ENCODE peak calls at places on chromosomes 6 and 20, in eight cellular contexts. One of them, this sample, is unnamed.
A peak's percentile ranks its signal among the peaks of the same experiment; 100 is the strongest.

GRCh38 chr6:20838113-20838512 is 303.9 kb downstream of the CDKAL1 start:
- DNase-seq in right lobe of liver: no peak
- DNase-seq in sigmoid colon: no peak
- DNase-seq in stomach: no peak
- DNase-seq in A549: no peak
- DNase-seq in adrenal gland: no peak
- DNase-seq in heart left ventricle: no peak
- DNase-seq in ovary: no peak
- DNase-seq in this sample: no peak

GRCh38 chr20:34389206-34389953 is 26.3 kb downstream of the ITCH start:
- DNase-seq in right lobe of liver: no peak
- DNase-seq in sigmoid colon: no peak
- DNase-seq in stomach: no peak
- DNase-seq in A549: no peak
- DNase-seq in adrenal gland: no peak
- DNase-seq in heart left ventricle: no peak
- DNase-seq in ovary: no peak
- DNase-seq in this sample: no peak

GRCh38 chr20:50392138-50392866 is 117.9 kb upstream of the PTPN1 start:
- DNase-seq in right lobe of liver: no peak
- DNase-seq in sigmoid colon: no peak
- DNase-seq in stomach: no peak
- DNase-seq in A549: no peak
- DNase-seq in adrenal gland: no peak
- DNase-seq in heart left ventricle: no peak
- DNase-seq in ovary: no peak
- DNase-seq in this sample: no peak

GRCh38 chr6:161186173-161186769 is 87.6 kb downstream of the AGPAT4 start:
- DNase-seq in right lobe of liver: no peak
- DNase-seq in sigmoid colon: no peak
- DNase-seq in stomach: no peak
- DNase-seq in A549: peak; percentile 31
- DNase-seq in adrenal gland: no peak
- DNase-seq in heart left ventricle: no peak
- DNase-seq in ovary: no peak
- DNase-seq in this sample: no peak

GRCh38 chr6:120872262-120872578 is 462.1 kb downstream of the TBC1D32 start:
- DNase-seq in right lobe of liver: no peak
- DNase-seq in sigmoid colon: no peak
- DNase-seq in stomach: no peak
- DNase-seq in A549: no peak
- DNase-seq in adrenal gland: no peak
- DNase-seq in heart left ventricle: no peak
- DNase-seq in ovary: no peak
- DNase-seq in this sample: no peak

GRCh38 chr6:42009844-42010184 is 40.5 kb upstream of the TAF8 start:
- DNase-seq in right lobe of liver: no peak
- DNase-seq in sigmoid colon: no peak
- DNase-seq in stomach: no peak
- DNase-seq in A549: no peak
- DNase-seq in adrenal gland: no peak
- DNase-seq in heart left ventricle: no peak
- DNase-seq in ovary: no peak
- DNase-seq in this sample: no peak

GRCh38 chr20:642398-643174 is 10.4 kb downstream of the SRXN1 start:
- DNase-seq in right lobe of liver: no peak
- DNase-seq in sigmoid colon: no peak
- DNase-seq in stomach: no peak
- DNase-seq in A549: no peak
- DNase-seq in adrenal gland: peak; percentile 39
- DNase-seq in heart left ventricle: peak; percentile 53
- DNase-seq in ovary: peak; percentile 67
- DNase-seq in this sample: no peak

GRCh38 chr6:137216106-137216505 is 3.1 kb downstream of the IFNGR1 start:
- DNase-seq in right lobe of liver: no peak
- DNase-seq in sigmoid colon: no peak
- DNase-seq in stomach: no peak
- DNase-seq in A549: no peak
- DNase-seq in adrenal gland: no peak
- DNase-seq in heart left ventricle: no peak
- DNase-seq in ovary: no peak
- DNase-seq in this sample: no peak

GRCh38 chr6:118495639-118496296 is 52.3 kb upstream of the PLN start:
- DNase-seq in right lobe of liver: no peak
- DNase-seq in sigmoid colon: no peak
- DNase-seq in stomach: no peak
- DNase-seq in A549: no peak
- DNase-seq in adrenal gland: no peak
- DNase-seq in heart left ventricle: no peak
- DNase-seq in ovary: no peak
- DNase-seq in this sample: no peak

GRCh38 chr6:122714059-122714458 is 65.5 kb upstream of the FABP7 start:
- DNase-seq in right lobe of liver: no peak
- DNase-seq in sigmoid colon: no peak
- DNase-seq in stomach: no peak
- DNase-seq in A549: no peak
- DNase-seq in adrenal gland: no peak
- DNase-seq in heart left ventricle: no peak
- DNase-seq in ovary: no peak
- DNase-seq in this sample: no peak

GRCh38 chr6:2760882-2761842 is 4.0 kb upstream of the WRNIP1 start:
- DNase-seq in right lobe of liver: no peak
- DNase-seq in sigmoid colon: no peak
- DNase-seq in stomach: no peak
- DNase-seq in A549: no peak
- DNase-seq in adrenal gland: no peak
- DNase-seq in heart left ventricle: no peak
- DNase-seq in ovary: no peak
- DNase-seq in this sample: no peak

GRCh38 chr6:158674342-158674969 is 24.6 kb downstream of the SYTL3 start:
- DNase-seq in right lobe of liver: no peak
- DNase-seq in sigmoid colon: no peak
- DNase-seq in stomach: no peak
- DNase-seq in A549: no peak
- DNase-seq in adrenal gland: no peak
- DNase-seq in heart left ventricle: no peak
- DNase-seq in ovary: no peak
- DNase-seq in this sample: no peak

GRCh38 chr20:5497556-5497955 is 180.8 kb upstream of the PROKR2 start:
- DNase-seq in right lobe of liver: no peak
- DNase-seq in sigmoid colon: no peak
- DNase-seq in stomach: no peak
- DNase-seq in A549: no peak
- DNase-seq in adrenal gland: no peak
- DNase-seq in heart left ventricle: no peak
- DNase-seq in ovary: no peak
- DNase-seq in this sample: no peak

GRCh38 chr6:43702522-43703440 is 15.2 kb upstream of the MRPS18A start:
- DNase-seq in right lobe of liver: peak; percentile 72
- DNase-seq in sigmoid colon: peak; percentile 96
- DNase-seq in stomach: peak; percentile 93
- DNase-seq in A549: peak; percentile 84
- DNase-seq in adrenal gland: peak; percentile 79
- DNase-seq in heart left ventricle: peak; percentile 97
- DNase-seq in ovary: peak; percentile 89
- DNase-seq in this sample: peak; percentile 92

GRCh38 chr6:11094411-11094851 is 797 bp downstream of the SMIM13 start:
- DNase-seq in right lobe of liver: peak; percentile 71
- DNase-seq in sigmoid colon: peak; percentile 65
- DNase-seq in stomach: peak; percentile 47
- DNase-seq in A549: peak; percentile 21
- DNase-seq in adrenal gland: peak; percentile 49
- DNase-seq in heart left ventricle: peak; percentile 67
- DNase-seq in ovary: no peak
- DNase-seq in this sample: no peak

GRCh38 chr6:138844203-138844602 is 48.3 kb downstream of the ECT2L start:
- DNase-seq in right lobe of liver: no peak
- DNase-seq in sigmoid colon: no peak
- DNase-seq in stomach: no peak
- DNase-seq in A549: no peak
- DNase-seq in adrenal gland: no peak
- DNase-seq in heart left ventricle: peak; percentile 74
- DNase-seq in ovary: peak; percentile 67
- DNase-seq in this sample: no peak

GRCh38 chr20:60477958-60478357 is 519.7 kb downstream of the CDH26 start:
- DNase-seq in right lobe of liver: no peak
- DNase-seq in sigmoid colon: no peak
- DNase-seq in stomach: no peak
- DNase-seq in A549: no peak
- DNase-seq in adrenal gland: no peak
- DNase-seq in heart left ventricle: no peak
- DNase-seq in ovary: no peak
- DNase-seq in this sample: no peak

DNA sequence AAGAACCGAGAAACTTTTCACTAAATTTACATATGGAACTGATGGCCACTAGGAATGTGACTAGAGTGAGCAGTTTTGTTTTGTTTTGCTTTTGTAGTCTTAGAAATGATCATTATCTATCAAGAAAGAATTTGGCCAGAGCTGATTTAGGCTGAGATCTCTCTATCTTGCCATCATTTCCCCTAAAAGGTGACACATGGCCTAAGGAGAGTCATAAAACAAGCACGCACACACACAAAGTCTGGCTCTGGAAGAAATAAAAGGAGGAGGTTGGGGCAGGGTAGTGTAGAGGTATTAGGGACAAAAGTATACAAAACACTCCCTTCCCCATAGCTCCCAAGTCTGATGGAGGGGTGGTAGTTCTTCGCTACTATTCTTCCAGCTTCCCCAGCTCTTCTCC is 56.4 kb downstream of the RIPOR2 start:
- DNase-seq in right lobe of liver: no peak
- DNase-seq in sigmoid colon: no peak
- DNase-seq in stomach: no peak
- DNase-seq in A549: no peak
- DNase-seq in adrenal gland: no peak
- DNase-seq in heart left ventricle: no peak
- DNase-seq in ovary: no peak
- DNase-seq in this sample: no peak
- TF ChIP-seq POLR2A in right lobe of liver: no peak
- TF ChIP-seq POLR2A in sigmoid colon: no peak
- TF ChIP-seq POLR2A in stomach: no peak
- TF ChIP-seq POLR2A in A549: no peak
- TF ChIP-seq POLR2A in adrenal gland: no peak
- TF ChIP-seq POLR2A in heart left ventricle: no peak
- TF ChIP-seq POLR2A in ovary: no peak
- TF ChIP-seq POLR2A in this sample: no peak

DNA sequence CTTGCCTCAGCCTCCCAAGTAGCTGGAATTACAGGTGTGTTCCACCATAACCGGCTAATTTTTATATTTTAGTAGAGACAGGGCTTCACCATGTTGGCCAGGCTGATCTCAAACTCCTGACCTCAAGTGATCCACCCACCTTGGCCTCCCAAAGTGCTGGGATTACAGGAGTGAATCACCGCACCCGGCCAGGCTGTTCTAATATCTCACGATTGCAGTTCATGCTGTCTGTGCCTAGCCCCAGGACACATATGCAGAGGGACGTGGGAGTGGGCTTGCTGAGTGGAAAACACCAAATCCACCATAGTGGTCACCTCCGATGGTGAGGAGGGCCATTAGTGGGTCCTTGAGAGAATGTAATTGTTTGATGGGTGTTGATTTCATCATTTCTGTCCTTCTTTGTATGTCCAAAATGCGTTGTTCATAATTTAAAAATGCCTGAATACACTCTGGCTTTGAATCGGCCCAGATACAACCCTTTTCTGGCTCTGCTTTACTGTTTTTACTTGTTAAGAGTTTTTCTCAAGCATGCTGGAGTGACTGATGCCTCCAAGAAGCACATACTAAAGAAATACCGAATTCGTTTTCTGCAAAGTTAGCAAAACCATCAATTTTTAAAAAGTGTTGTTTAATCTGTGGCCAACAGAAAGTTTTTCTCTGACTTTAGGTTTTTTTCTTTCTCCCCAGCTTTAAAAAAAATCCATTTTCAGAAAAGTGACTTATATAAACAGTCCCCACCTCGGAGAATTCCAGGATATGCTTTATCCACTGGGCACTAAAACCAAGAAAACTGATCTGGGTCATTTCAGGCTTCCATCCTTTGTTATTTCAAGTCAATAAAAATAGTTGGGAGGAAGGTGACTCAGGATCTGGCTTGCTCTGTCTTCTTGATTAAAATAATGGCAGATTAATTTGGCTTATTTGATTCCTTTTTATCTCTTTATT is 18.8 kb upstream of the RALGAPA2 start:
- DNase-seq in right lobe of liver: no peak
- DNase-seq in sigmoid colon: no peak
- DNase-seq in stomach: no peak
- DNase-seq in A549: no peak
- DNase-seq in adrenal gland: no peak
- DNase-seq in heart left ventricle: no peak
- DNase-seq in ovary: no peak
- DNase-seq in this sample: no peak
- H3K4me1 ChIP-seq in right lobe of liver: peaks cover 33% of the 10 kb centered on the region
- H3K4me1 ChIP-seq in sigmoid colon: no peaks in the 10 kb centered on the region
- H3K4me1 ChIP-seq in stomach: no peaks in the 10 kb centered on the region
- H3K4me1 ChIP-seq in A549: peaks cover 3% of the 10 kb centered on the region
- H3K4me1 ChIP-seq in adrenal gland: peaks cover 18% of the 10 kb centered on the region
- H3K4me1 ChIP-seq in heart left ventricle: peaks cover 42% of the 10 kb centered on the region
- H3K4me1 ChIP-seq in ovary: no peaks in the 10 kb centered on the region
- H3K4me1 ChIP-seq in this sample: no peaks in the 10 kb centered on the region

DNA sequence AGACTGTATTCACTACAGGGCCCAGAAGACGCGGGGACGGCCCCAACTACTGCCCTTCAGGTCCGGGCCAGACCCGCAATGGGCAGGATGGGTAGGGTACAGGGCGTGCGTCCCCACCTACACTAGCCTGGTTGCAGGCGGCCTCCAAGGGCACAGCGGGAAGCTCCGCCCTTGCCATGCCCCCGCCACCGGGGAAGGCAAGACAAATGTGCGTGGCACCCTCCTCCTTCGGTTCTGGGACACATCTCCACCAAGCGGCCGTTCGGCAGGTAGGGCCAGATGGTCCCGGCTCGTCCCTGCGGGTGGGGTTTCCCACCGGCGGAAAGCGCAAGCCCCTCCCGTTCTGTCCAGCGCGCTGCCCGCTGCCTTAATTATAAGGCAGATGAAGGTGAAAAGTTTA is 5.6 kb downstream of the NXT1 start:
- DNase-seq in right lobe of liver: no peak
- DNase-seq in sigmoid colon: no peak
- DNase-seq in stomach: no peak
- DNase-seq in A549: no peak
- DNase-seq in adrenal gland: peak; percentile 49
- DNase-seq in heart left ventricle: no peak
- DNase-seq in ovary: no peak
- DNase-seq in this sample: no peak
- TF ChIP-seq POLR2A in right lobe of liver: no peak
- TF ChIP-seq POLR2A in sigmoid colon: no peak
- TF ChIP-seq POLR2A in stomach: no peak
- TF ChIP-seq POLR2A in A549: no peak
- TF ChIP-seq POLR2A in adrenal gland: no peak
- TF ChIP-seq POLR2A in heart left ventricle: no peak
- TF ChIP-seq POLR2A in ovary: no peak
- TF ChIP-seq POLR2A in this sample: no peak

DNA sequence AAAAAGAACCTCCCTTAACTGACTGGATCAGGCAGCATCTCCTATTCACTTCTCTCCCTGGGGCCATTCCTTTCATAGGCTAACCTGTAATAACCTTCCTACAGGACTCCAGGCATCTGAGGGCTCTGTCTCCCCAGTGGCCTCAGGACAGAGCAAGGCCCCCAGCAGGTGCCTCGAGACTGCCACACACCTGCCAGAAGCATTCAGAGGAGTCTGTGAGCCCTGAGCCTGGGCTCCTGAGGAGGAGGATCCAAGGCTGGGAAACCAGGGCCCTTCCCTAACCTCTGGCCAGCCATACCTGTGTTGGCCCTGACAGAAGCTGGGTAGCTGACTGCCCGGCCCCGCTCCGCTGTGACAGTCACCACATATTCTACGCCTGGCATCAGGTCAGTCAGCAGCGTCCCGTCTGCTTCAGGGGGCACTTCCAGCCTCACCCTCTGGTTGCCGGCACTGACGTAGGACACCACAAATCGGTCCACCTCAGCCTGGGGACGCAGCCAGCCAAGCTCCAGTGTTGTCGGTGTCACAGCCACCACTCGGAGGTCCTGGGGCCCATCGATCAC is 20.6 kb downstream of the TNXB start:
- DNase-seq in right lobe of liver: peak; percentile 36
- DNase-seq in sigmoid colon: no peak
- DNase-seq in stomach: no peak
- DNase-seq in A549: no peak
- DNase-seq in adrenal gland: no peak
- DNase-seq in heart left ventricle: no peak
- DNase-seq in ovary: no peak
- DNase-seq in this sample: no peak
- H3K4me1 ChIP-seq in right lobe of liver: peaks cover 4% of the 10 kb centered on the region
- H3K4me1 ChIP-seq in sigmoid colon: no peaks in the 10 kb centered on the region
- H3K4me1 ChIP-seq in stomach: peaks cover 52% of the 10 kb centered on the region
- H3K4me1 ChIP-seq in A549: peaks cover 11% of the 10 kb centered on the region
- H3K4me1 ChIP-seq in adrenal gland: peaks cover 30% of the 10 kb centered on the region
- H3K4me1 ChIP-seq in heart left ventricle: peaks cover 26% of the 10 kb centered on the region
- H3K4me1 ChIP-seq in ovary: peaks cover 28% of the 10 kb centered on the region
- H3K4me1 ChIP-seq in this sample: peaks cover 9% of the 10 kb centered on the region

This sample was measured in Peyer's patch.